ENCODE peak calls at places on chromosomes 3 and 15, in ten cellular contexts. One of them, this sample, is unnamed.

GRCh38 chr3:141904203-141904602 is 27.8 kb downstream of the ATP1B3 start:
- DNase-seq in NCI-H1105 treated with DMSO at 0.1 percent for 48 hours: no peak
- DNase-seq in progenitor cell of endocrine pancreas: no peak
- DNase-seq in stimulated activated CD4-positive, alpha-beta T cell treated with anti-CD3 and anti-CD28 coated beads, Interleukin-2, amount 100 ng/mL, for 48 hours: no peak
- DNase-seq in LHCN-M2: no peak
- DNase-seq in HEK293T: no peak
- DNase-seq in activated T-helper 1 cell treated with anti-CD3 and anti-CD28 coated beads, Interleukin-2, amount 50 U/mL, for 16 hours: no peak
- DNase-seq in naive B cell: no peak
- DNase-seq in right lobe of liver: no peak
- DNase-seq in omental fat pad: no peak
- DNase-seq in this sample: no peak

GRCh38 chr15:62495670-62496328 is 330.7 kb upstream of the C2CD4B start:
- DNase-seq in omental fat pad: no peak
- DNase-seq in progenitor cell of endocrine pancreas: no peak
- DNase-seq in stimulated activated CD4-positive, alpha-beta T cell treated with anti-CD3 and anti-CD28 coated beads, Interleukin-2, amount 100 ng/mL, for 48 hours: no peak
- DNase-seq in right lobe of liver: no peak
- DNase-seq in NCI-H1105 treated with DMSO at 0.1 percent for 48 hours: peak; percentile 91
- DNase-seq in HEK293T: no peak
- DNase-seq in naive B cell: no peak
- DNase-seq in LHCN-M2: peak; percentile 84
- DNase-seq in activated T-helper 1 cell treated with anti-CD3 and anti-CD28 coated beads, Interleukin-2, amount 50 U/mL, for 16 hours: no peak
- DNase-seq in this sample: peak; percentile 90

GRCh38 chr15:83306561-83306960 is 22.1 kb upstream of the BNC1 start:
- DNase-seq in naive B cell: no peak
- DNase-seq in right lobe of liver: no peak
- DNase-seq in HEK293T: no peak
- DNase-seq in LHCN-M2: no peak
- DNase-seq in NCI-H1105 treated with DMSO at 0.1 percent for 48 hours: no peak
- DNase-seq in omental fat pad: no peak
- DNase-seq in stimulated activated CD4-positive, alpha-beta T cell treated with anti-CD3 and anti-CD28 coated beads, Interleukin-2, amount 100 ng/mL, for 48 hours: no peak
- DNase-seq in progenitor cell of endocrine pancreas: no peak
- DNase-seq in activated T-helper 1 cell treated with anti-CD3 and anti-CD28 coated beads, Interleukin-2, amount 50 U/mL, for 16 hours: no peak
- DNase-seq in this sample: no peak

GRCh38 chr3:27680517-27681246 is 41.4 kb downstream of the EOMES start:
- DNase-seq in right lobe of liver: no peak
- DNase-seq in LHCN-M2: no peak
- DNase-seq in HEK293T: no peak
- DNase-seq in stimulated activated CD4-positive, alpha-beta T cell treated with anti-CD3 and anti-CD28 coated beads, Interleukin-2, amount 100 ng/mL, for 48 hours: no peak
- DNase-seq in omental fat pad: no peak
- DNase-seq in naive B cell: no peak
- DNase-seq in progenitor cell of endocrine pancreas: no peak
- DNase-seq in activated T-helper 1 cell treated with anti-CD3 and anti-CD28 coated beads, Interleukin-2, amount 50 U/mL, for 16 hours: no peak
- DNase-seq in NCI-H1105 treated with DMSO at 0.1 percent for 48 hours: no peak
- DNase-seq in this sample: peak; percentile 35

GRCh38 chr3:48064292-48064829 is 48.1 kb upstream of the MAP4 start:
- DNase-seq in right lobe of liver: no peak
- DNase-seq in activated T-helper 1 cell treated with anti-CD3 and anti-CD28 coated beads, Interleukin-2, amount 50 U/mL, for 16 hours: no peak
- DNase-seq in HEK293T: no peak
- DNase-seq in stimulated activated CD4-positive, alpha-beta T cell treated with anti-CD3 and anti-CD28 coated beads, Interleukin-2, amount 100 ng/mL, for 48 hours: no peak
- DNase-seq in LHCN-M2: no peak
- DNase-seq in omental fat pad: no peak
- DNase-seq in progenitor cell of endocrine pancreas: no peak
- DNase-seq in naive B cell: no peak
- DNase-seq in NCI-H1105 treated with DMSO at 0.1 percent for 48 hours: no peak
- DNase-seq in this sample: peak; percentile 20

GRCh38 chr15:90001683-90002427 is 731 bp downstream of the ZNF710 start:
- DNase-seq in omental fat pad: no peak
- DNase-seq in stimulated activated CD4-positive, alpha-beta T cell treated with anti-CD3 and anti-CD28 coated beads, Interleukin-2, amount 100 ng/mL, for 48 hours: peak; percentile 54
- DNase-seq in activated T-helper 1 cell treated with anti-CD3 and anti-CD28 coated beads, Interleukin-2, amount 50 U/mL, for 16 hours: peak; percentile 55
- DNase-seq in right lobe of liver: peak; percentile 72
- DNase-seq in NCI-H1105 treated with DMSO at 0.1 percent for 48 hours: peak; percentile 13
- DNase-seq in LHCN-M2: peak; percentile 66
- DNase-seq in progenitor cell of endocrine pancreas: peak; percentile 38
- DNase-seq in HEK293T: peak; percentile 70
- DNase-seq in naive B cell: peak; percentile 57
- DNase-seq in this sample: peak; percentile 68

GRCh38 chr15:41512512-41513281 is 930 bp downstream of the LTK start:
- DNase-seq in progenitor cell of endocrine pancreas: no peak
- DNase-seq in NCI-H1105 treated with DMSO at 0.1 percent for 48 hours: no peak
- DNase-seq in right lobe of liver: no peak
- DNase-seq in omental fat pad: no peak
- DNase-seq in activated T-helper 1 cell treated with anti-CD3 and anti-CD28 coated beads, Interleukin-2, amount 50 U/mL, for 16 hours: no peak
- DNase-seq in naive B cell: peak; percentile 63
- DNase-seq in stimulated activated CD4-positive, alpha-beta T cell treated with anti-CD3 and anti-CD28 coated beads, Interleukin-2, amount 100 ng/mL, for 48 hours: no peak
- DNase-seq in HEK293T: no peak
- DNase-seq in LHCN-M2: no peak
- DNase-seq in this sample: no peak

GRCh38 chr15:95416576-95416975 is 913.9 kb upstream of the NR2F2 start:
- DNase-seq in NCI-H1105 treated with DMSO at 0.1 percent for 48 hours: no peak
- DNase-seq in right lobe of liver: no peak
- DNase-seq in omental fat pad: no peak
- DNase-seq in naive B cell: no peak
- DNase-seq in stimulated activated CD4-positive, alpha-beta T cell treated with anti-CD3 and anti-CD28 coated beads, Interleukin-2, amount 100 ng/mL, for 48 hours: no peak
- DNase-seq in LHCN-M2: no peak
- DNase-seq in activated T-helper 1 cell treated with anti-CD3 and anti-CD28 coated beads, Interleukin-2, amount 50 U/mL, for 16 hours: no peak
- DNase-seq in HEK293T: no peak
- DNase-seq in progenitor cell of endocrine pancreas: no peak
- DNase-seq in this sample: no peak

GRCh38 chr15:66834863-66835557 is 133.0 kb downstream of the SMAD6 start:
- DNase-seq in progenitor cell of endocrine pancreas: no peak
- DNase-seq in activated T-helper 1 cell treated with anti-CD3 and anti-CD28 coated beads, Interleukin-2, amount 50 U/mL, for 16 hours: no peak
- DNase-seq in right lobe of liver: peak; percentile 38
- DNase-seq in naive B cell: no peak
- DNase-seq in NCI-H1105 treated with DMSO at 0.1 percent for 48 hours: no peak
- DNase-seq in stimulated activated CD4-positive, alpha-beta T cell treated with anti-CD3 and anti-CD28 coated beads, Interleukin-2, amount 100 ng/mL, for 48 hours: no peak
- DNase-seq in LHCN-M2: no peak
- DNase-seq in omental fat pad: no peak
- DNase-seq in HEK293T: no peak
- DNase-seq in this sample: no peak

GRCh38 chr15:42736178-42736792 is 643 bp downstream of the CDAN1 start:
- DNase-seq in right lobe of liver: no peak
- DNase-seq in LHCN-M2: no peak
- DNase-seq in naive B cell: no peak
- DNase-seq in stimulated activated CD4-positive, alpha-beta T cell treated with anti-CD3 and anti-CD28 coated beads, Interleukin-2, amount 100 ng/mL, for 48 hours: no peak
- DNase-seq in HEK293T: peak; percentile 25
- DNase-seq in activated T-helper 1 cell treated with anti-CD3 and anti-CD28 coated beads, Interleukin-2, amount 50 U/mL, for 16 hours: peak; percentile 2
- DNase-seq in progenitor cell of endocrine pancreas: no peak
- DNase-seq in omental fat pad: no peak
- DNase-seq in NCI-H1105 treated with DMSO at 0.1 percent for 48 hours: no peak
- DNase-seq in this sample: peak; percentile 15

GRCh38 chr15:99762288-99762687 is 29.1 kb upstream of the LYSMD4 start:
- DNase-seq in NCI-H1105 treated with DMSO at 0.1 percent for 48 hours: no peak
- DNase-seq in activated T-helper 1 cell treated with anti-CD3 and anti-CD28 coated beads, Interleukin-2, amount 50 U/mL, for 16 hours: no peak
- DNase-seq in progenitor cell of endocrine pancreas: no peak
- DNase-seq in stimulated activated CD4-positive, alpha-beta T cell treated with anti-CD3 and anti-CD28 coated beads, Interleukin-2, amount 100 ng/mL, for 48 hours: no peak
- DNase-seq in HEK293T: no peak
- DNase-seq in right lobe of liver: no peak
- DNase-seq in omental fat pad: no peak
- DNase-seq in naive B cell: no peak
- DNase-seq in LHCN-M2: peak; percentile 71
- DNase-seq in this sample: no peak

This sample was measured in RPMI7951.